ENCODE peak calls at places on chromosomes 16 and 17, in seven cellular contexts. S, E, Q, I, O, H and W are unnamed samples.

GRCh38 chr17:7295230-7296180 is 1.1 kb upstream of the YBX2 start:
- DNase-seq in S (no peak), E (no peak), Q (no peak), I (no peak), O (no peak), H (no peak), W (no peak)

GRCh38 chr17:32341141-32341856 is 674 bp downstream of the C17orf75 start:
- DNase-seq in S (peak; percentile 62), E (peak; percentile 66), Q (peak; percentile 48), I (peak; percentile 8), O (peak; percentile 79), H (no peak), W (no peak)

GRCh38 chr17:80822700-80823410 is 168.8 kb upstream of the CHMP6 start:
- DNase-seq in S (peak; percentile 26), E (no peak), Q (no peak), I (no peak), O (no peak), H (no peak), W (no peak)

GRCh38 chr16:330746-331145 is 21.8 kb downstream of the AXIN1 start:
- DNase-seq in S (no peak), E (no peak), Q (no peak), I (no peak), O (no peak), H (no peak), W (no peak)

GRCh38 chr17:80773243-80773991 is 218.2 kb upstream of the CHMP6 start:
- DNase-seq in S (peak; percentile 38), E (no peak), Q (peak; percentile 29), I (no peak), O (no peak), H (no peak), W (peak; percentile 45)

GRCh38 chr16:50563989-50564388 is 15.8 kb downstream of the NKD1 start:
- DNase-seq in S (no peak), E (no peak), Q (no peak), I (no peak), O (no peak), H (no peak), W (no peak)

GRCh38 chr17:17104494-17104893 is 62.2 kb downstream of the MPRIP start:
- DNase-seq in S (no peak), E (no peak), Q (no peak), I (no peak), O (no peak), H (no peak), W (no peak)

GRCh38 chr17:43530303-43531081 is 15.6 kb downstream of the ETV4 start:
- DNase-seq in S (no peak), E (peak; percentile 90), Q (no peak), I (peak; percentile 93), O (no peak), H (peak; percentile 99), W (peak; percentile 81)

GRCh38 chr17:66468241-66469087 is 166.1 kb downstream of the PRKCA start:
- DNase-seq in S (peak; percentile 19), E (peak; percentile 60), Q (no peak), I (no peak), O (no peak), H (no peak), W (no peak)